ENCODE peak calls at places on chromosome 15, in ten cellular contexts. One of them, this sample, is unnamed.

GRCh38 chr15:100623301-100623700 is 20.9 kb downstream of the ASB7 start:
- DNase-seq in CD8-positive, alpha-beta memory T cell: no peak
- DNase-seq in ELF-1: no peak
- DNase-seq in esophagus squamous epithelium: no peak
- DNase-seq in NCI-H774: no peak
- DNase-seq in GF-D8: no peak
- DNase-seq in H9: no peak
- DNase-seq in posterior cingulate gyrus: no peak
- DNase-seq in activated CD8-positive, alpha-beta memory T cell treated with anti-CD3 and anti-CD28 coated beads for 24 hours: no peak
- DNase-seq in neural crest cell: no peak
- DNase-seq in this sample: no peak

GRCh38 chr15:81723758-81724157 is 322.1 kb downstream of the MEX3B start:
- DNase-seq in CD8-positive, alpha-beta memory T cell: no peak
- DNase-seq in ELF-1: no peak
- DNase-seq in esophagus squamous epithelium: no peak
- DNase-seq in NCI-H774: no peak
- DNase-seq in GF-D8: no peak
- DNase-seq in H9: no peak
- DNase-seq in posterior cingulate gyrus: no peak
- DNase-seq in activated CD8-positive, alpha-beta memory T cell treated with anti-CD3 and anti-CD28 coated beads for 24 hours: no peak
- DNase-seq in neural crest cell: no peak
- DNase-seq in this sample: no peak

GRCh38 chr15:29117778-29118177 is 151.8 kb downstream of the NSMCE3 start:
- DNase-seq in CD8-positive, alpha-beta memory T cell: no peak
- DNase-seq in ELF-1: no peak
- DNase-seq in esophagus squamous epithelium: no peak
- DNase-seq in NCI-H774: no peak
- DNase-seq in GF-D8: no peak
- DNase-seq in H9: no peak
- DNase-seq in posterior cingulate gyrus: no peak
- DNase-seq in activated CD8-positive, alpha-beta memory T cell treated with anti-CD3 and anti-CD28 coated beads for 24 hours: no peak
- DNase-seq in neural crest cell: no peak
- DNase-seq in this sample: no peak

GRCh38 chr15:50563756-50564155 is 17.3 kb upstream of the USP50 start:
- DNase-seq in CD8-positive, alpha-beta memory T cell: no peak
- DNase-seq in ELF-1: no peak
- DNase-seq in esophagus squamous epithelium: no peak
- DNase-seq in NCI-H774: no peak
- DNase-seq in GF-D8: no peak
- DNase-seq in H9: no peak
- DNase-seq in posterior cingulate gyrus: no peak
- DNase-seq in activated CD8-positive, alpha-beta memory T cell treated with anti-CD3 and anti-CD28 coated beads for 24 hours: no peak
- DNase-seq in neural crest cell: no peak
- DNase-seq in this sample: no peak

GRCh38 chr15:100690786-100691160 is 88.4 kb downstream of the ASB7 start:
- DNase-seq in CD8-positive, alpha-beta memory T cell: no peak
- DNase-seq in ELF-1: no peak
- DNase-seq in esophagus squamous epithelium: no peak
- DNase-seq in NCI-H774: no peak
- DNase-seq in GF-D8: no peak
- DNase-seq in H9: no peak
- DNase-seq in posterior cingulate gyrus: no peak
- DNase-seq in activated CD8-positive, alpha-beta memory T cell treated with anti-CD3 and anti-CD28 coated beads for 24 hours: no peak
- DNase-seq in neural crest cell: no peak
- DNase-seq in this sample: no peak

GRCh38 chr15:40936709-40937666 is 7.8 kb downstream of the DLL4 start:
- DNase-seq in CD8-positive, alpha-beta memory T cell: no peak
- DNase-seq in ELF-1: peak; percentile 26
- DNase-seq in esophagus squamous epithelium: no peak
- DNase-seq in NCI-H774: no peak
- DNase-seq in GF-D8: no peak
- DNase-seq in H9: no peak
- DNase-seq in posterior cingulate gyrus: no peak
- DNase-seq in activated CD8-positive, alpha-beta memory T cell treated with anti-CD3 and anti-CD28 coated beads for 24 hours: no peak
- DNase-seq in neural crest cell: no peak
- DNase-seq in this sample: no peak

GRCh38 chr15:71364117-71364584 is 248.9 kb downstream of the THSD4 start:
- DNase-seq in CD8-positive, alpha-beta memory T cell: no peak
- DNase-seq in ELF-1: peak; percentile 18
- DNase-seq in esophagus squamous epithelium: no peak
- DNase-seq in NCI-H774: no peak
- DNase-seq in GF-D8: no peak
- DNase-seq in H9: peak; percentile 47
- DNase-seq in posterior cingulate gyrus: no peak
- DNase-seq in activated CD8-positive, alpha-beta memory T cell treated with anti-CD3 and anti-CD28 coated beads for 24 hours: no peak
- DNase-seq in neural crest cell: no peak
- DNase-seq in this sample: no peak

GRCh38 chr15:64731012-64731806 is 44.2 kb downstream of the RBPMS2 start:
- DNase-seq in CD8-positive, alpha-beta memory T cell: peak; percentile 81
- DNase-seq in ELF-1: peak; percentile 95
- DNase-seq in esophagus squamous epithelium: peak; percentile 12
- DNase-seq in NCI-H774: peak; percentile 70
- DNase-seq in GF-D8: peak; percentile 2
- DNase-seq in H9: peak; percentile 92
- DNase-seq in posterior cingulate gyrus: peak; percentile 77
- DNase-seq in activated CD8-positive, alpha-beta memory T cell treated with anti-CD3 and anti-CD28 coated beads for 24 hours: peak; percentile 96
- DNase-seq in neural crest cell: peak; percentile 85
- DNase-seq in this sample: peak; percentile 74

GRCh38 chr15:91515188-91515754 is 338.2 kb upstream of the SLCO3A1 start:
- DNase-seq in CD8-positive, alpha-beta memory T cell: no peak
- DNase-seq in ELF-1: no peak
- DNase-seq in esophagus squamous epithelium: no peak
- DNase-seq in NCI-H774: no peak
- DNase-seq in GF-D8: no peak
- DNase-seq in H9: no peak
- DNase-seq in posterior cingulate gyrus: no peak
- DNase-seq in activated CD8-positive, alpha-beta memory T cell treated with anti-CD3 and anti-CD28 coated beads for 24 hours: no peak
- DNase-seq in neural crest cell: no peak
- DNase-seq in this sample: no peak

GRCh38 chr15:98853161-98853560 is 154.4 kb downstream of the PGPEP1L start:
- DNase-seq in CD8-positive, alpha-beta memory T cell: peak; percentile 41
- DNase-seq in ELF-1: peak; percentile 81
- DNase-seq in esophagus squamous epithelium: peak; percentile 24
- DNase-seq in NCI-H774: peak; percentile 84
- DNase-seq in GF-D8: peak; percentile 58
- DNase-seq in H9: peak; percentile 76
- DNase-seq in posterior cingulate gyrus: peak; percentile 92
- DNase-seq in activated CD8-positive, alpha-beta memory T cell treated with anti-CD3 and anti-CD28 coated beads for 24 hours: peak; percentile 84
- DNase-seq in neural crest cell: peak; percentile 74
- DNase-seq in this sample: peak; percentile 72